ENCODE peak calls at places on chromosomes 6 and 20, in six cellular contexts. One of them, this sample, is unnamed.

GRCh38 chr20:47150403-47151152 is 205.9 kb downstream of the ZMYND8 start:
- DNase-seq in HepG2: peak
- DNase-seq in GM12891: peak
- DNase-seq in GM12878: no peak
- DNase-seq in K562: peak
- DNase-seq in H1: peak
- DNase-seq in this sample: no peak

GRCh38 chr6:5287205-5287965 is 26.1 kb downstream of the FARS2 start:
- DNase-seq in HepG2: no peak
- DNase-seq in GM12891: no peak
- DNase-seq in GM12878: no peak
- DNase-seq in K562: no peak
- DNase-seq in H1: no peak
- DNase-seq in this sample: no peak

GRCh38 chr20:64143018-64143801 is 21.0 kb upstream of the MYT1 start:
- DNase-seq in HepG2: no peak
- DNase-seq in GM12891: no peak
- DNase-seq in GM12878: no peak
- DNase-seq in K562: no peak
- DNase-seq in H1: peak
- DNase-seq in this sample: no peak

GRCh38 chr6:10595731-10596664 is 74.8 kb downstream of the GCNT2 start:
- DNase-seq in HepG2: no peak
- DNase-seq in GM12891: no peak
- DNase-seq in GM12878: no peak
- DNase-seq in K562: no peak
- DNase-seq in H1: no peak
- DNase-seq in this sample: no peak

GRCh38 chr6:160750276-160750689 is 48.2 kb downstream of the PLG start:
- DNase-seq in HepG2: peak
- DNase-seq in GM12891: no peak
- DNase-seq in GM12878: peak
- DNase-seq in K562: peak
- DNase-seq in H1: peak
- DNase-seq in this sample: no peak

GRCh38 chr20:11958852-11959251 is 41.2 kb downstream of the BTBD3 start:
- DNase-seq in HepG2: no peak
- DNase-seq in GM12891: no peak
- DNase-seq in GM12878: no peak
- DNase-seq in K562: no peak
- DNase-seq in H1: no peak
- DNase-seq in this sample: no peak

GRCh38 chr6:142518126-142518525 is 216.3 kb downstream of the ADGRG6 start:
- DNase-seq in HepG2: no peak
- DNase-seq in GM12891: no peak
- DNase-seq in GM12878: no peak
- DNase-seq in K562: no peak
- DNase-seq in H1: no peak
- DNase-seq in this sample: no peak

GRCh38 chr20:4763776-4764525 is 42.2 kb downstream of the PRND start:
- DNase-seq in HepG2: no peak
- DNase-seq in GM12891: no peak
- DNase-seq in GM12878: no peak
- DNase-seq in K562: no peak
- DNase-seq in H1: no peak
- DNase-seq in this sample: no peak

GRCh38 chr6:117311310-117311709 is 46.0 kb downstream of the VGLL2 start:
- DNase-seq in HepG2: no peak
- DNase-seq in GM12891: no peak
- DNase-seq in GM12878: no peak
- DNase-seq in K562: no peak
- DNase-seq in H1: no peak
- DNase-seq in this sample: no peak

GRCh38 chr20:19692685-19693119 is 65.4 kb upstream of the RIN2 start:
- DNase-seq in HepG2: peak
- DNase-seq in GM12891: peak
- DNase-seq in GM12878: no peak
- DNase-seq in K562: peak
- DNase-seq in H1: peak
- DNase-seq in this sample: peak

GRCh38 chr6:165001502-165002157 is 307.8 kb downstream of the C6orf118 start:
- DNase-seq in HepG2: no peak
- DNase-seq in GM12891: no peak
- DNase-seq in GM12878: no peak
- DNase-seq in K562: no peak
- DNase-seq in H1: no peak
- DNase-seq in this sample: no peak

DNA sequence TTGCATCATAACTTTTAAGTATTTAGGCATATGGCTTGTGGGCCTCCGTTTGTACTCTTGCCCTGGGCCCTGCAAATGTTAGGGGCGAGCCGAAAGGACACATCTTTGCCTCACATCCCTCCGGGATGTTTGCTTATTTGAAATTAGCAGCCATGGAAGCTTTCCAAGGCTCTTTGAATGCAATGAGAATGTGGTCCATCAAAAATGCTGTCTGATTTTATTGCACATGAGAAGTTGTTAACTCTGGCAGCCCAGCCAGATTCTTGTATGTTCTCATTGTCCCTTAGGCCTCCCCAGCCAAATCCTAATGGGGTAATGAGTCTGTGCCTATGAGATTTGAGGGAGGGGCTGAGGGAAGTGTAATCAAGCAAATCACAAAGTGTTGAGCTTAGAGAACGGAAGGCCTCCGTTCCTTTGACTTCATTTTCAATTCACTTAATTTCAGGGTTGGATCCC is 261.2 kb upstream of the MARCKS start:
- DNase-seq in HepG2: no peak
- DNase-seq in GM12891: no peak
- DNase-seq in GM12878: no peak
- DNase-seq in K562: no peak
- DNase-seq in H1: no peak
- DNase-seq in this sample: no peak
- TF ChIP-seq POLR2AphosphoS5 in HepG2: no peak
- TF ChIP-seq POLR2AphosphoS5 in GM12891: no peak
- TF ChIP-seq POLR2AphosphoS5 in GM12878: no peak
- TF ChIP-seq POLR2AphosphoS5 in K562: no peak
- TF ChIP-seq POLR2AphosphoS5 in H1: no peak
- TF ChIP-seq POLR2AphosphoS5 in this sample: no peak

GRCh38 chr6:37983720-37984501 is 164.4 kb downstream of the ZFAND3 start:
- DNase-seq in HepG2: no peak
- DNase-seq in GM12891: no peak
- DNase-seq in GM12878: no peak
- DNase-seq in K562: no peak
- DNase-seq in H1: no peak
- DNase-seq in this sample: no peak
- TF ChIP-seq TAF1 in HepG2: no peak
- TF ChIP-seq TAF1 in GM12891: no peak
- TF ChIP-seq TAF1 in GM12878: no peak
- TF ChIP-seq TAF1 in K562: no peak
- TF ChIP-seq TAF1 in H1: no peak
- TF ChIP-seq TAF1 in this sample: no peak

GRCh38 chr6:56540950-56541600 is 101.6 kb downstream of the DST start:
- DNase-seq in HepG2: peak
- DNase-seq in GM12891: no peak
- DNase-seq in GM12878: no peak
- DNase-seq in K562: no peak
- DNase-seq in H1: no peak
- DNase-seq in this sample: no peak

GRCh38 chr6:56540232-56540631 is 102.5 kb downstream of the DST start:
- DNase-seq in HepG2: no peak
- DNase-seq in GM12891: no peak
- DNase-seq in GM12878: no peak
- DNase-seq in K562: no peak
- DNase-seq in H1: no peak
- DNase-seq in this sample: no peak

GRCh38 chr6:56541736-56542366 is 100.8 kb downstream of the DST start:
- DNase-seq in HepG2: peak
- DNase-seq in GM12891: no peak
- DNase-seq in GM12878: no peak
- DNase-seq in K562: no peak
- DNase-seq in H1: no peak
- DNase-seq in this sample: no peak

GRCh38 chr6:56539503-56540105 is 103.1 kb downstream of the DST start:
- DNase-seq in HepG2: no peak
- DNase-seq in GM12891: no peak
- DNase-seq in GM12878: no peak
- DNase-seq in K562: no peak
- DNase-seq in H1: no peak
- DNase-seq in this sample: no peak

DNA sequence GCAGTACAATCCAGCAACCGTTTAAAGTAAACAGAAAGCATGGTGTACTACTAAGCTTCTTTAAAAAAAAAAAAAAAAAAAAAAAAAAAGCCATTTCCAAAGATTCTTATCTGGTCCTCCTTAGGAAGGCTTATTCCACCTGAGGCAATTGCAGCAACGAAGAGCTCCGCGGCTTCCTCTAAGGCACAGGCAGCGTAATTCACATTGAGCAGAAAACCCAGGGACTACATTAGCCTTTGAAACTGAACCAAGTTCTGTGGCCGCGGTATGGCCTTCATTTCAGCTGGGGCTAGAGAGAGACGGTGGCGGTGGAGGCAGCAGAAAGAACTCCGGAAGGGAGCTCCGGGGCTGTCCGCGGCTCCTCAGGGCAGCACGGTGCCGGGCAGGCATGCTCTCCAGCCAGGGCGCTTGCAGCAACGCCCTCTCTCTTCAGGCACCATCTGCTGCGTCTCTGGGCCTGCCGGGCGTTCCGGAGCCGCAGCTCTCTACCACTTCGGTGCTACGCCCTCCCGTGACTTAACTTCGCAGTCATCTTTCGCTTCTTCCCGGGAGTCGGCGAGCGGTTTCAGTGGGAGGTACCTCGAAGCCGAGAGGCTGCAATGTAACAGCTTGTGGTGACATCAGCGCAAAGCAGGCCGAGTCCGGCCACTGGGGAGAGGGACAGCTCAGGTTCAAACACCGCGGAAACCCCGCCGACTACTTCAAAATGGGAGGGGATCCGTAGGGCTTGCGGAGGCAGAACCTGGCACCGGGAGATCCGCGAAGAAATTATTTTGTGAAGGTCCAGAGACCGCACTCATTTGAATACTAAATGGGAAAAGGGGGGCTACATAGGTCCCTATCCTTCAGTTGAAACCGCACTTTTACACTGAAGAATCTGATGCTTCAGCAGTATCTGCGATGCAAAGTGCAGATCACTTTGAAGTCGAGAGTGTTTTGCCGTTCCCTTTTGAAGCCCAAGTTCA is 100.0 kb downstream of the DST start:
- DNase-seq in HepG2: peak
- DNase-seq in GM12891: peak
- DNase-seq in GM12878: peak
- DNase-seq in K562: peak
- DNase-seq in H1: peak
- DNase-seq in this sample: peak
- TF ChIP-seq POLR2A in HepG2: peak
- TF ChIP-seq POLR2A in GM12891: peak
- TF ChIP-seq POLR2A in GM12878: peak
- TF ChIP-seq POLR2A in K562: peak
- TF ChIP-seq POLR2A in H1: peak
- TF ChIP-seq POLR2A in this sample: peak

DNA sequence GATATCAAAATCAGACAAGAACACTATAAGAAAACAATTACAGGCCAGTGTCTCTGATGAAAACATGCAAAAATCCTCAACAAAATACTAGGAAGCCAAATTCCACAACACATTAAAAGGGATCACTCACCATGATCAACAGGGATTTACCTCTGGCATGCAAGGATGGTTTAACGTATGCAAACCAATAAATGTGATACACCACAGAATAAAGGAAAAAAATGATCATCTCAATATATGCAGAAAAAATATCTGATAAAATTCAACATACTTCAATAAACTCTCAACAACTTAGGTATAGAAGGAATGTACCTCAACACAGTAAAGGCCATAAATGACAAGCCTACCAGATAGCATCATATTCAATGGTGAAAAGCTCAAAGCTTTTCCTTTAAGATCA is 66.6 kb downstream of the SHPRH start:
- DNase-seq in HepG2: no peak
- DNase-seq in GM12891: no peak
- DNase-seq in GM12878: no peak
- DNase-seq in K562: no peak
- DNase-seq in H1: no peak
- DNase-seq in this sample: no peak
- TF ChIP-seq POLR2AphosphoS5 in HepG2: no peak
- TF ChIP-seq POLR2AphosphoS5 in GM12891: no peak
- TF ChIP-seq POLR2AphosphoS5 in GM12878: no peak
- TF ChIP-seq POLR2AphosphoS5 in K562: no peak
- TF ChIP-seq POLR2AphosphoS5 in H1: no peak
- TF ChIP-seq POLR2AphosphoS5 in this sample: no peak

GRCh38 chr6:144149558-144149893 is 791 bp upstream of the STX11 start:
- DNase-seq in HepG2: no peak
- DNase-seq in GM12891: no peak
- DNase-seq in GM12878: no peak
- DNase-seq in K562: no peak
- DNase-seq in H1: no peak
- DNase-seq in this sample: no peak
- TF ChIP-seq TAF1 in HepG2: no peak
- TF ChIP-seq TAF1 in GM12891: no peak
- TF ChIP-seq TAF1 in GM12878: no peak
- TF ChIP-seq TAF1 in K562: no peak
- TF ChIP-seq TAF1 in H1: no peak
- TF ChIP-seq TAF1 in this sample: no peak

This sample was measured in GM12892.